ENCODE peak calls at places on chromosome 19, in six cellular contexts. D is heart left ventricle, I is H1, Z is breast epithelium, O is uterus, N is transverse colon. L is an unnamed sample. For H3K4me1, the result is how much of the 10 kb centered on the place peaks cover.

GRCh38 chr19:7665076-7665475 is 3.8 kb upstream of the RETN start:
- DNase-seq in D (no peak), I (no peak), Z (no peak), O (no peak), N (no peak), L (no peak)

GRCh38 chr19:38389101-38389925 is 816 bp downstream of the SPRED3 start:
- DNase-seq in D (no peak), I (no peak), Z (no peak), O (no peak), N (no peak), L (no peak)

GRCh38 chr19:55146648-55147218 is 2.3 kb downstream of the TNNT1 start:
- DNase-seq in D (no peak), I (peak), Z (no peak), O (no peak), N (no peak), L (peak)

GRCh38 chr19:19458110-19458816 is 52.8 kb downstream of the GATAD2A start:
- DNase-seq in D (no peak), I (no peak), Z (no peak), O (no peak), N (no peak), L (no peak)

GRCh38 chr19:3556978-3557460 is 367 bp downstream of the MFSD12 start:
- DNase-seq in D (no peak), I (no peak), Z (no peak), O (no peak), N (peak), L (peak)

GRCh38 chr19:54190942-54191670 is at the start of gene TSEN34:
- DNase-seq in D (peak), I (no peak), Z (peak), O (peak), N (peak), L (peak)

GRCh38 chr19:1922803-1923202 is 17.6 kb downstream of the ADAT3 start:
- DNase-seq in D (no peak), I (no peak), Z (no peak), O (no peak), N (no peak), L (no peak)

GRCh38 chr19:50695251-50696064 is 24.1 kb downstream of the SHANK1 start:
- DNase-seq in D (no peak), I (no peak), Z (no peak), O (no peak), N (no peak), L (no peak)

GRCh38 chr19:47226426-47227346 is 4.3 kb downstream of the BBC3 start:
- DNase-seq in D (peak), I (no peak), Z (peak), O (peak), N (peak), L (peak)

GRCh38 chr19:48552406-48553322 is 692 bp downstream of the SULT2B1 start:
- DNase-seq in D (no peak), I (no peak), Z (no peak), O (no peak), N (no peak), L (no peak)

GRCh38 chr19:43741075-43741840 is 13.5 kb downstream of the SMG9 start:
- DNase-seq in D (peak), I (no peak), Z (no peak), O (no peak), N (no peak), L (no peak)

GRCh38 chr19:43739419-43739818 is 15.3 kb downstream of the SMG9 start:
- DNase-seq in D (no peak), I (no peak), Z (no peak), O (no peak), N (peak), L (no peak)

GRCh38 chr19:43738780-43739211 is 16.0 kb downstream of the SMG9 start:
- DNase-seq in D (no peak), I (no peak), Z (no peak), O (no peak), N (peak), L (no peak)

GRCh38 chr19:43743059-43743458 is 11.7 kb downstream of the SMG9 start:
- DNase-seq in D (no peak), I (no peak), Z (no peak), O (no peak), N (no peak), L (no peak)

GRCh38 chr19:43739836-43740235 is 14.9 kb downstream of the SMG9 start:
- DNase-seq in D (no peak), I (no peak), Z (peak), O (no peak), N (peak), L (no peak)
- H3K27ac ChIP-seq in D (no peak), I (no peak), Z (peak), O (no peak), N (peak), L (no peak)

DNA sequence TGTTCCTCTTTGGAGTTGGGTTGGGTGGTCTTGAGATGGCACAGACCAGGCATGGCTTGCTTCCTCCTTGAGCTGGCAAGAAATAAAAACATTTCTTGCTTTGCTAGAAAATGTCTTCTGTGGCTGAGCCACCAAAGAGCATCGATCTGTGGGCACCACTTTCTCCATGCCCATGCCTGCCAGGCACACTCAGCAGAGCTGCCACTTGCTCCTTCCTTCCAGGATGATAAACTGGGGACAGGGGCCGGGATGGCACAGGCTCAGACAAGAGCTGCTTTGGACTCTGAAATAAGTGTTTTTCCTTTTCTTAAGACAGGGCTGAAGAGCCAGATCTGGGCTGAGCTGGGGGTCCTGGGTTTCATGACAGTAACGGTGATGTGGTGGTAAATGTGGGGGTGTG is 32.8 kb downstream of the NFIX start:
- DNase-seq in D (no peak), I (no peak), Z (no peak), O (no peak), N (no peak), L (peak)
- H3K4me1 ChIP-seq in D (under half), I (under half), Z (under half), O (under half), N (half or more), L (half or more)

DNA sequence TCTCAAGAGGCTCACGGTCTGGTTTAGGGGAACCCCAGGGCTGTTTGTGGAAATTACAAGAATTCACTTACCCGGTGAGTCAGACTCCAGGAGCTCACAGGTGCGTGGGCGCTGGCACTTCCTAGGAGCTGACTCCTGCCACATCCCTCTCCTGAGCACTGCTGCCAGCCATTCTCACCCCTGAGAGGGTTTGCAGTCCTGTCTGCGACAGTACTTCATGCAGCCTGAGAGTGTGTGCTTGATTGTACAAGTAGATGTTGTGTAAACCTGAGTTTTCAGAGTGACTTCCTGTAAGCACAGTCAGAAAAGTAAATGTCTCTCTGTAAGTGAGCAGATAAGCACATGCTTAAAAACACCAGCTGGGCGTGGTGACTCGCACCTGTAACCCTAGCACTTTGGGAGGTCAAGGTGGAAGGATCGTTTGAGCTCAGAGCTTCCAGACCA is 8.1 kb downstream of the MRPL4 start:
- DNase-seq in D (no peak), I (no peak), Z (peak), O (no peak), N (no peak), L (no peak)
- TF ChIP-seq POLR2A in D (no peak), I (no peak), Z (no peak), O (no peak), N (no peak), L (no peak)

DNA sequence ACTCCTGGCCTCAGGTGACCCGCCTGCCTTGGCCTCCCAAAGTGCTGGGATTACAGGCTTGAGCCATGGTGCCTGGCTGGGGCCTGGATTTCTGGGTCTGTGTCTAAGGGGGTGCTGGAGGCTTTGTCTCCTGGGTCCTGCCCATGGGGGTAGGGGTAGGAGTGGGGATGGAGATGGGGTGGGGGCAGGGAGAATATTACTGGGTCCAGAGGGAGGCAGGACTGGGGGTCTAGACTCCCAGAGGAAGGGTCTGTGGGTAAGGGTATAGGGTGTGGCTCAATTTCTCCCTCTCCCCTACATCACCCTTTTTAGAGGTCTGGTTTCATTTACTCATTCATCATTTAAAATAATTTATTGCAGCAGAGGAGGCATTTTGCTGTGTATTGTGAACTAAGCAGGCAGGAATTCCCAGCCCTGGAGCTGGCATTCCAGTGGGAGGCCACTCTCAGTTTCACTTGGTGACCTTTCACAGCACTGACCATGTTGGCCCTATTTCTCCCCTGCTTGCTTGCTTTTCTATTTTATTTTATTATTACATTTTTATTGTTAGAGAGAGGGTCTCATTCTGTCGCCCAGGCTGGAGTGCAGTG is 810 bp upstream of the NFKBID start:
- DNase-seq in D (no peak), I (no peak), Z (no peak), O (no peak), N (no peak), L (no peak)
- H3K27ac ChIP-seq in D (peak), I (no peak), Z (peak), O (peak), N (peak), L (peak)

GRCh38 chr19:39448271-39448670 is 2.9 kb downstream of the SUPT5H start:
- DNase-seq in D (no peak), I (no peak), Z (no peak), O (no peak), N (no peak), L (no peak)
- H3K4me1 ChIP-seq in D (under half), I (under half), Z (under half), O (under half), N (under half), L (under half)

GRCh38 chr19:11137542-11138384 is 17.8 kb downstream of the SPC24 start:
- DNase-seq in D (peak), I (no peak), Z (peak), O (peak), N (peak), L (peak)

GRCh38 chr19:11140896-11141295 is 14.7 kb downstream of the SPC24 start:
- DNase-seq in D (no peak), I (no peak), Z (no peak), O (no peak), N (no peak), L (no peak)

GRCh38 chr19:11138659-11139526 is 16.7 kb downstream of the SPC24 start:
- DNase-seq in D (peak), I (no peak), Z (peak), O (peak), N (peak), L (peak)

GRCh38 chr19:11131471-11131870 is 24.1 kb downstream of the SPC24 start:
- DNase-seq in D (no peak), I (no peak), Z (no peak), O (no peak), N (no peak), L (no peak)

DNA sequence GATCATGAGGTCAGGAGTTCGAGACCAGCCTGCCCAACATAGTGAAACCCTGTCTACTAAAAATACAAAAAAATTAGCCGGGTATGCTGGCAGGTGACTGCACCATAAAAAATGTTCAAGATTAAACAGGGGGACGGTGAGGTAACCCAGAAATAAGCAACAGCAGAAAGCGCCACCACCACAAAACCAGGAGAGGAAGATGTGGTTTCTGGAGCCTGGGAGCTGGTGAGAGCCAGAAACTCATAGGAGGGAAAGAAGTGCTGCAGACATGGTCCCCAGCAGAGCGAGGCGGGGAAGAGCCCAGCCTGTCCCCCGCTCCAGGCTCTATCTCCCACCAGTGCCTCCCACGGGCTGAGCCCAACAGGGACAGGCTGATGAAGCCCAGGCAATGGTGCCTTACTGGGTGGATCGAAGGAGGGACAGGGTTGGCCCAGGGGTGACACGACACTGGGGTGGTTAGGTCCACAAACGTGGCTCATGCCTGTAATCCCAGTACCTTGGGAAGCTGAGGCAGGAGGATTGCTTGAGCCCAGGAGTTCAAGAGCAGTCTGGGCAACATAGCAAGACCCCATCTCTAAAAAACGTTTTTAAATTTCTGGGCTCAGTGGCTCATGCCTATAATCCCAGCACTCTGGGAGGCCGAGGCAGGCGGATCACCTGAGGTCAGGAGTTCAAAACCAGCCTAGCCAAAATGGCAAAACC is 19.0 kb downstream of the SPC24 start:
- DNase-seq in D (no peak), I (no peak), Z (no peak), O (no peak), N (no peak), L (no peak)
- TF ChIP-seq POLR2A in D (no peak), I (no peak), Z (no peak), O (no peak), N (no peak), L (no peak)

L was measured in gastrocnemius medialis.